ENCODE peak calls at places on chromosomes 16 and 17, in ten cellular contexts. One of them, this sample, is unnamed.
A peak's percentile ranks its signal among the peaks of the same experiment; 100 is the strongest.

GRCh38 chr16:3945751-3946603 is 65.5 kb upstream of the CREBBP start:
- DNase-seq in gastrocnemius medialis: no peak
- DNase-seq in fibroblast of lung: peak; percentile 98
- DNase-seq in psoas muscle: no peak
- DNase-seq in upper lobe of right lung: peak; percentile 77
- DNase-seq in pancreas: no peak
- DNase-seq in testis: peak; percentile 68
- DNase-seq in lung: peak; percentile 82
- DNase-seq in transverse colon: peak; percentile 45
- DNase-seq in sigmoid colon: no peak
- DNase-seq in this sample: no peak

GRCh38 chr16:24139282-24139681 is 116.9 kb upstream of the CACNG3 start:
- DNase-seq in upper lobe of right lung: no peak
- DNase-seq in lung: no peak
- DNase-seq in psoas muscle: no peak
- DNase-seq in testis: no peak
- DNase-seq in fibroblast of lung: no peak
- DNase-seq in sigmoid colon: no peak
- DNase-seq in transverse colon: no peak
- DNase-seq in gastrocnemius medialis: no peak
- DNase-seq in pancreas: no peak
- DNase-seq in this sample: no peak

GRCh38 chr16:22321340-22322001 is 24.3 kb downstream of the POLR3E start:
- DNase-seq in testis: peak; percentile 85
- DNase-seq in psoas muscle: peak; percentile 78
- DNase-seq in upper lobe of right lung: peak; percentile 75
- DNase-seq in sigmoid colon: peak; percentile 86
- DNase-seq in gastrocnemius medialis: peak; percentile 80
- DNase-seq in transverse colon: peak; percentile 76
- DNase-seq in pancreas: peak; percentile 80
- DNase-seq in lung: peak; percentile 49
- DNase-seq in fibroblast of lung: peak; percentile 55
- DNase-seq in this sample: no peak

GRCh38 chr16:65318138-65318537 is 196.3 kb upstream of the CDH11 start:
- DNase-seq in gastrocnemius medialis: no peak
- DNase-seq in testis: no peak
- DNase-seq in fibroblast of lung: no peak
- DNase-seq in psoas muscle: no peak
- DNase-seq in sigmoid colon: no peak
- DNase-seq in upper lobe of right lung: no peak
- DNase-seq in lung: no peak
- DNase-seq in pancreas: no peak
- DNase-seq in transverse colon: no peak
- DNase-seq in this sample: no peak

GRCh38 chr17:7465481-7466275 is 13.8 kb downstream of the ZBTB4 start:
- DNase-seq in psoas muscle: no peak
- DNase-seq in lung: peak; percentile 53
- DNase-seq in testis: no peak
- DNase-seq in sigmoid colon: no peak
- DNase-seq in transverse colon: no peak
- DNase-seq in pancreas: no peak
- DNase-seq in fibroblast of lung: no peak
- DNase-seq in upper lobe of right lung: peak; percentile 87
- DNase-seq in gastrocnemius medialis: no peak
- DNase-seq in this sample: no peak

GRCh38 chr17:82272495-82273326 is 789 bp downstream of the CSNK1D start:
- DNase-seq in fibroblast of lung: no peak
- DNase-seq in lung: peak; percentile 51
- DNase-seq in sigmoid colon: no peak
- DNase-seq in testis: peak; percentile 54
- DNase-seq in transverse colon: peak; percentile 58
- DNase-seq in gastrocnemius medialis: no peak
- DNase-seq in upper lobe of right lung: peak; percentile 81
- DNase-seq in pancreas: peak; percentile 67
- DNase-seq in psoas muscle: peak; percentile 79
- DNase-seq in this sample: peak; percentile 72

GRCh38 chr17:39939588-39940419 is 12.3 kb downstream of the LRRC3C start:
- DNase-seq in psoas muscle: no peak
- DNase-seq in testis: peak; percentile 42
- DNase-seq in transverse colon: no peak
- DNase-seq in gastrocnemius medialis: no peak
- DNase-seq in sigmoid colon: no peak
- DNase-seq in lung: no peak
- DNase-seq in pancreas: no peak
- DNase-seq in upper lobe of right lung: no peak
- DNase-seq in fibroblast of lung: peak; percentile 95
- DNase-seq in this sample: no peak

GRCh38 chr16:4263504-4264436 is 9.1 kb downstream of the TFAP4 start:
- DNase-seq in upper lobe of right lung: peak; percentile 73
- DNase-seq in gastrocnemius medialis: peak; percentile 56
- DNase-seq in pancreas: peak; percentile 72
- DNase-seq in testis: peak; percentile 86
- DNase-seq in lung: peak; percentile 54
- DNase-seq in fibroblast of lung: peak; percentile 11
- DNase-seq in psoas muscle: peak; percentile 88
- DNase-seq in transverse colon: peak; percentile 66
- DNase-seq in sigmoid colon: peak; percentile 96
- DNase-seq in this sample: peak; percentile 59

GRCh38 chr16:2842340-2843000 is 12.4 kb downstream of the ZG16B start:
- DNase-seq in transverse colon: peak; percentile 52
- DNase-seq in upper lobe of right lung: peak; percentile 80
- DNase-seq in testis: peak; percentile 85
- DNase-seq in fibroblast of lung: peak; percentile 56
- DNase-seq in gastrocnemius medialis: no peak
- DNase-seq in sigmoid colon: peak; percentile 69
- DNase-seq in lung: peak; percentile 61
- DNase-seq in pancreas: peak; percentile 72
- DNase-seq in psoas muscle: peak; percentile 88
- DNase-seq in this sample: peak; percentile 46

GRCh38 chr17:56815711-56816110 is 18.0 kb downstream of the C17orf67 start:
- DNase-seq in psoas muscle: no peak
- DNase-seq in testis: no peak
- DNase-seq in pancreas: no peak
- DNase-seq in lung: no peak
- DNase-seq in sigmoid colon: no peak
- DNase-seq in transverse colon: no peak
- DNase-seq in gastrocnemius medialis: no peak
- DNase-seq in fibroblast of lung: peak; percentile 72
- DNase-seq in upper lobe of right lung: no peak
- DNase-seq in this sample: no peak

GRCh38 chr16:79253100-79253631 is 347.4 kb downstream of the MAF start:
- DNase-seq in lung: no peak
- DNase-seq in pancreas: no peak
- DNase-seq in fibroblast of lung: no peak
- DNase-seq in sigmoid colon: no peak
- DNase-seq in gastrocnemius medialis: no peak
- DNase-seq in testis: peak; percentile 55
- DNase-seq in transverse colon: peak; percentile 19
- DNase-seq in psoas muscle: no peak
- DNase-seq in upper lobe of right lung: no peak
- DNase-seq in this sample: peak; percentile 62

GRCh38 chr17:41284043-41284442 is 8.5 kb downstream of the KRTAP9-7 start:
- DNase-seq in pancreas: no peak
- DNase-seq in gastrocnemius medialis: no peak
- DNase-seq in sigmoid colon: no peak
- DNase-seq in lung: no peak
- DNase-seq in psoas muscle: no peak
- DNase-seq in transverse colon: no peak
- DNase-seq in testis: no peak
- DNase-seq in upper lobe of right lung: no peak
- DNase-seq in fibroblast of lung: peak; percentile 71
- DNase-seq in this sample: no peak

GRCh38 chr17:27224526-27225315 is 69.2 kb upstream of the WSB1 start:
- DNase-seq in testis: no peak
- DNase-seq in lung: no peak
- DNase-seq in gastrocnemius medialis: no peak
- DNase-seq in transverse colon: no peak
- DNase-seq in pancreas: no peak
- DNase-seq in upper lobe of right lung: no peak
- DNase-seq in sigmoid colon: no peak
- DNase-seq in psoas muscle: no peak
- DNase-seq in fibroblast of lung: peak; percentile 44
- DNase-seq in this sample: no peak

GRCh38 chr17:73226556-73227172 is 33.8 kb downstream of the COG1 start:
- DNase-seq in psoas muscle: no peak
- DNase-seq in fibroblast of lung: peak; percentile 44
- DNase-seq in transverse colon: no peak
- DNase-seq in lung: no peak
- DNase-seq in gastrocnemius medialis: no peak
- DNase-seq in upper lobe of right lung: no peak
- DNase-seq in pancreas: no peak
- DNase-seq in sigmoid colon: no peak
- DNase-seq in testis: no peak
- DNase-seq in this sample: no peak

GRCh38 chr16:72122916-72123315 is 29.3 kb downstream of the DHX38 start:
- DNase-seq in pancreas: no peak
- DNase-seq in sigmoid colon: no peak
- DNase-seq in transverse colon: no peak
- DNase-seq in lung: no peak
- DNase-seq in testis: no peak
- DNase-seq in psoas muscle: no peak
- DNase-seq in gastrocnemius medialis: no peak
- DNase-seq in upper lobe of right lung: peak; percentile 34
- DNase-seq in fibroblast of lung: no peak
- DNase-seq in this sample: no peak

GRCh38 chr17:81987161-81987770 is 9.8 kb downstream of the ASPSCR1 start:
- DNase-seq in upper lobe of right lung: no peak
- DNase-seq in fibroblast of lung: no peak
- DNase-seq in gastrocnemius medialis: no peak
- DNase-seq in testis: no peak
- DNase-seq in lung: no peak
- DNase-seq in pancreas: no peak
- DNase-seq in psoas muscle: peak; percentile 44
- DNase-seq in sigmoid colon: no peak
- DNase-seq in transverse colon: no peak
- DNase-seq in this sample: no peak

GRCh38 chr17:55267777-55268648 is 3.3 kb downstream of the HLF start:
- DNase-seq in psoas muscle: no peak
- DNase-seq in fibroblast of lung: no peak
- DNase-seq in pancreas: no peak
- DNase-seq in gastrocnemius medialis: no peak
- DNase-seq in transverse colon: no peak
- DNase-seq in sigmoid colon: no peak
- DNase-seq in upper lobe of right lung: no peak
- DNase-seq in testis: no peak
- DNase-seq in lung: no peak
- DNase-seq in this sample: peak; percentile 55

DNA sequence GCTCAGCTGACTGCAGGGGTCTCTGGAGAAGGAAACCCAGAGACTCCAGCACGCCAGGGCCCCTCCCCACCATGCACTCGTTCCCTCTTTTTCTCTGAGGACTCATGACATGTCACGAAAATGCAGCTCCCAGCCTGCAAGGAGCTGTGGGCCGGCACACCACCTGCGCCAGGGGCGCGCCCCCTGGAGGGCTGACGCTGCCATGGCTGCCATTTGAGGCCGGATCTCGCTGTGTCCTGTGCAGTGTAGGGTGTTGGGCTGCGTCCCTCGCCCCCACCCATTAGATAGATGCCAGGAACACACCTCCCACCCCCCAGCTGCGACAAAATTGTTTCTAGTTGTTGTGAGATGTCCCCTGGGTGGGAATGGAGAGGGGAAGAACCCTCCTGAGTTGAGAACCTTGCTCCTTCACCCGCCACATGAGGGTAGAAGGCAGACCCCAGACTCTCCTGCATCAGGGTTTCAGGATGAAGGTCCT is 8.2 kb downstream of the SYNGR2 start:
- DNase-seq in fibroblast of lung: peak; percentile 25
- DNase-seq in gastrocnemius medialis: peak; percentile 65
- DNase-seq in testis: peak; percentile 77
- DNase-seq in transverse colon: peak; percentile 83
- DNase-seq in upper lobe of right lung: peak; percentile 91
- DNase-seq in lung: peak; percentile 79
- DNase-seq in pancreas: peak; percentile 89
- DNase-seq in psoas muscle: peak; percentile 85
- DNase-seq in sigmoid colon: peak; percentile 84
- DNase-seq in this sample: peak; percentile 75
- H3K36me3 ChIP-seq in fibroblast of lung: peaks cover 3% of the 10 kb centered on the region
- H3K36me3 ChIP-seq in gastrocnemius medialis: peaks cover 8% of the 10 kb centered on the region
- H3K36me3 ChIP-seq in testis: no peaks in the 10 kb centered on the region
- H3K36me3 ChIP-seq in transverse colon: no peaks in the 10 kb centered on the region
- H3K36me3 ChIP-seq in upper lobe of right lung: peaks cover 15% of the 10 kb centered on the region
- H3K36me3 ChIP-seq in lung: peaks cover 7% of the 10 kb centered on the region
- H3K36me3 ChIP-seq in pancreas: peaks cover 16% of the 10 kb centered on the region
- H3K36me3 ChIP-seq in psoas muscle: peaks cover 12% of the 10 kb centered on the region
- H3K36me3 ChIP-seq in sigmoid colon: no peaks in the 10 kb centered on the region
- H3K36me3 ChIP-seq in this sample: peaks cover 5% of the 10 kb centered on the region

DNA sequence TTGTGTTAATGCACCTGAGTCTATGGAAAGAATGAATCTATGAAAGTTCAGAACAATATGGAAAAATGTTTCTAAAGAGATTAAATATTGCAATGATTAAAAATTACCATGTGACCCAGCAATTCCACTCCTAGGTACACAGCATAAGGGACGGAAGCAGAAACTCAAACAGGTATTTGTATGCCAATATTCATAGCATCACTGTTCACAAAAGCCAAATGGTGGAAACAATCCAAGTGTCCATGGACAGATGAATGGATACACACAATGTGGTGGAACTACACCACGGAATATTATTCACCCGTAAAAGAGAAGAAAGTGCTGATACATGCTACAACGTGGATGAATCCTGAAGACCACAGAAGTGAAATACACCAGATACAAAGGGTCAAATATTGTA is 37.7 kb downstream of the VPS53 start:
- DNase-seq in gastrocnemius medialis: no peak
- DNase-seq in testis: no peak
- DNase-seq in transverse colon: no peak
- DNase-seq in upper lobe of right lung: no peak
- DNase-seq in psoas muscle: no peak
- DNase-seq in fibroblast of lung: no peak
- DNase-seq in lung: no peak
- DNase-seq in pancreas: no peak
- DNase-seq in sigmoid colon: no peak
- DNase-seq in this sample: no peak
- H3K36me3 ChIP-seq in gastrocnemius medialis: peaks cover 8% of the 10 kb centered on the region
- H3K36me3 ChIP-seq in testis: no peaks in the 10 kb centered on the region
- H3K36me3 ChIP-seq in transverse colon: no peaks in the 10 kb centered on the region
- H3K36me3 ChIP-seq in upper lobe of right lung: peaks cover 4% of the 10 kb centered on the region
- H3K36me3 ChIP-seq in psoas muscle: no peaks in the 10 kb centered on the region
- H3K36me3 ChIP-seq in fibroblast of lung: no peaks in the 10 kb centered on the region
- H3K36me3 ChIP-seq in lung: peaks cover 8% of the 10 kb centered on the region
- H3K36me3 ChIP-seq in pancreas: no peaks in the 10 kb centered on the region
- H3K36me3 ChIP-seq in sigmoid colon: no peaks in the 10 kb centered on the region
- H3K36me3 ChIP-seq in this sample: no peaks in the 10 kb centered on the region

GRCh38 chr17:28340374-28340773 is 4.8 kb downstream of the TNFAIP1 start:
- DNase-seq in upper lobe of right lung: no peak
- DNase-seq in sigmoid colon: no peak
- DNase-seq in lung: no peak
- DNase-seq in psoas muscle: no peak
- DNase-seq in fibroblast of lung: no peak
- DNase-seq in testis: no peak
- DNase-seq in gastrocnemius medialis: no peak
- DNase-seq in transverse colon: no peak
- DNase-seq in pancreas: no peak
- DNase-seq in this sample: no peak
- H3K36me3 ChIP-seq in upper lobe of right lung: peaks cover 61% of the 10 kb centered on the region
- H3K36me3 ChIP-seq in sigmoid colon: peaks cover 60% of the 10 kb centered on the region
- H3K36me3 ChIP-seq in lung: peaks cover 54% of the 10 kb centered on the region
- H3K36me3 ChIP-seq in psoas muscle: peaks cover 61% of the 10 kb centered on the region
- H3K36me3 ChIP-seq in fibroblast of lung: peaks cover 33% of the 10 kb centered on the region
- H3K36me3 ChIP-seq in testis: no peaks in the 10 kb centered on the region
- H3K36me3 ChIP-seq in gastrocnemius medialis: peaks cover 52% of the 10 kb centered on the region
- H3K36me3 ChIP-seq in transverse colon: peaks cover 27% of the 10 kb centered on the region
- H3K36me3 ChIP-seq in pancreas: peaks cover 51% of the 10 kb centered on the region
- H3K36me3 ChIP-seq in this sample: peaks cover 21% of the 10 kb centered on the region

GRCh38 chr17:28576758-28577465 is at the start of gene ALDOC:
- DNase-seq in transverse colon: peak; percentile 98
- DNase-seq in fibroblast of lung: peak; percentile 86
- DNase-seq in pancreas: peak; percentile 98
- DNase-seq in sigmoid colon: peak; percentile 97
- DNase-seq in gastrocnemius medialis: peak; percentile 95
- DNase-seq in psoas muscle: peak; percentile 98
- DNase-seq in testis: peak; percentile 98
- DNase-seq in upper lobe of right lung: peak; percentile 99
- DNase-seq in lung: peak; percentile 97
- DNase-seq in this sample: peak; percentile 99
- H3K36me3 ChIP-seq in transverse colon: no peaks in the 10 kb centered on the region
- H3K36me3 ChIP-seq in fibroblast of lung: peaks cover 9% of the 10 kb centered on the region
- H3K36me3 ChIP-seq in pancreas: no peaks in the 10 kb centered on the region
- H3K36me3 ChIP-seq in sigmoid colon: no peaks in the 10 kb centered on the region
- H3K36me3 ChIP-seq in gastrocnemius medialis: no peaks in the 10 kb centered on the region
- H3K36me3 ChIP-seq in psoas muscle: no peaks in the 10 kb centered on the region
- H3K36me3 ChIP-seq in testis: no peaks in the 10 kb centered on the region
- H3K36me3 ChIP-seq in upper lobe of right lung: no peaks in the 10 kb centered on the region
- H3K36me3 ChIP-seq in lung: no peaks in the 10 kb centered on the region
- H3K36me3 ChIP-seq in this sample: no peaks in the 10 kb centered on the region